ENCODE peak calls at places on chromosome 1, in ten cellular contexts. E is Calu3; X is activated T-cell treated with anti-CD3 and anti-CD28 coated beads, Interleukin-2, amount 50 U/mL, for 72 hours; U is RCC 7860; P is T follicular helper cell; Y is lower lobe of right lung; D is germinal center; Q is cardiac fibroblast; H is NCI-H524 treated with DMSO at 0.1 percent for 48 hours; B is CD14-positive monocyte. M is an unnamed sample.

GRCh38 chr1:41874903-41875411 is 43.8 kb downstream of the HIVEP3 start:
- DNase-seq in D (no peak), X (no peak), H (no peak), E (no peak), Y (no peak), P (no peak), B (no peak), Q (no peak), U (no peak), M (no peak)

GRCh38 chr1:1336931-1337792 is 6.1 kb downstream of the TAS1R3 start:
- DNase-seq in B (no peak), E (no peak), Q (no peak), X (no peak), H (no peak), P (no peak), U (no peak), Y (no peak), D (no peak), M (no peak)

GRCh38 chr1:41657679-41658078 is 173.2 kb upstream of the EDN2 start:
- DNase-seq in P (no peak), X (no peak), B (no peak), E (no peak), H (peak; percentile 42), Y (no peak), D (no peak), U (no peak), Q (no peak), M (no peak)

GRCh38 chr1:178645157-178645825 is 79.8 kb upstream of the RALGPS2 start:
- DNase-seq in U (no peak), P (no peak), Q (no peak), Y (no peak), E (no peak), X (no peak), D (no peak), H (peak; percentile 75), B (no peak), M (no peak)

GRCh38 chr1:236051107-236051885 is 13.6 kb downstream of the NID1 start:
- DNase-seq in P (no peak), X (no peak), E (no peak), B (no peak), Q (peak; percentile 65), Y (no peak), D (no peak), H (no peak), U (no peak), M (no peak)

GRCh38 chr1:40281852-40282251 is 23.8 kb downstream of the ZMPSTE24 start:
- DNase-seq in Q (no peak), D (no peak), Y (no peak), E (no peak), X (no peak), U (no peak), H (no peak), P (no peak), B (no peak), M (no peak)

GRCh38 chr1:204171751-204172178 is 5.6 kb upstream of the REN start:
- DNase-seq in Q (peak; percentile 26), Y (no peak), X (no peak), H (no peak), U (peak; percentile 89), B (no peak), P (no peak), E (peak; percentile 73), D (no peak), M (no peak)

GRCh38 chr1:64701071-64701470 is 43.8 kb upstream of the RAVER2 start:
- DNase-seq in E (no peak), D (no peak), P (no peak), Y (no peak), X (no peak), U (no peak), B (no peak), Q (no peak), H (no peak), M (no peak)

GRCh38 chr1:227892930-227893695 is 54.6 kb downstream of the WNT9A start:
- DNase-seq in P (no peak), H (no peak), X (no peak), Y (peak; percentile 37), D (no peak), E (peak; percentile 4), Q (no peak), U (no peak), B (peak; percentile 39), M (peak; percentile 74)

GRCh38 chr1:17212009-17212408 is 7.1 kb downstream of the PADI1 start:
- DNase-seq in U (no peak), P (no peak), Y (no peak), B (no peak), H (no peak), X (no peak), E (peak; percentile 54), D (no peak), Q (no peak), M (no peak)

GRCh38 chr1:234408757-234409156 is 35.5 kb downstream of the COA6 start:
- DNase-seq in X (peak; percentile 77), H (no peak), D (no peak), U (no peak), Q (no peak), E (no peak), Y (no peak), P (peak; percentile 51), B (no peak), M (no peak)

GRCh38 chr1:241774017-241774416 is 74.0 kb upstream of the EXO1 start:
- DNase-seq in B (no peak), H (no peak), Q (no peak), D (no peak), P (no peak), Y (no peak), E (no peak), U (no peak), X (no peak), M (no peak)

GRCh38 chr1:151399890-151400235 is 490 bp downstream of the PSMB4 start:
- DNase-seq in X (no peak), U (no peak), D (peak; percentile 30), B (no peak), Y (no peak), Q (peak; percentile 21), P (no peak), E (no peak), H (no peak), M (no peak)

GRCh38 chr1:221839321-221839720 is 97.4 kb upstream of the DUSP10 start:
- DNase-seq in D (peak; percentile 31), Y (no peak), P (no peak), H (no peak), X (no peak), Q (no peak), U (peak; percentile 13), E (no peak), B (no peak), M (no peak)

GRCh38 chr1:68615303-68615702 is 118.4 kb upstream of the DEPDC1 start:
- DNase-seq in U (no peak), B (no peak), P (no peak), X (no peak), Y (no peak), E (no peak), Q (no peak), D (no peak), H (no peak), M (no peak)

GRCh38 chr1:212291505-212292134 is 6.4 kb downstream of the PPP2R5A start:
- DNase-seq in E (peak; percentile 36), P (no peak), Q (peak; percentile 68), Y (no peak), U (peak; percentile 55), B (no peak), H (peak; percentile 25), D (peak; percentile 66), X (no peak), M (no peak)

M was measured in kidney.